ENCODE peak calls at places on chromosomes 5 and 9, in five cellular contexts. A, E, G, B and F are unnamed samples.
A peak's percentile ranks its signal among the peaks of the same experiment; 100 is the strongest.

GRCh38 chr9:38284768-38285080 is 107.8 kb upstream of the ALDH1B1 start:
- DNase-seq in A (no peak), E (no peak), G (no peak), B (no peak), F (no peak)

GRCh38 chr5:59066367-59067163 is 483.7 kb downstream of the RAB3C start:
- DNase-seq in A (no peak), E (no peak), G (no peak), B (no peak), F (no peak)

GRCh38 chr9:74726581-74726980 is 161.1 kb downstream of the TRPM6 start:
- DNase-seq in A (no peak), E (no peak), G (no peak), B (no peak), F (no peak)

GRCh38 chr9:111037744-111038335 is 430 bp downstream of the LPAR1 start:
- DNase-seq in A (no peak), E (peak; percentile 47), G (no peak), B (peak; percentile 26), F (no peak)

GRCh38 chr5:162699361-162699760 is 631.8 kb downstream of the GABRG2 start:
- DNase-seq in A (no peak), E (no peak), G (no peak), B (no peak), F (no peak)

GRCh38 chr9:36401179-36401740 is 1.2 kb upstream of the RNF38 start:
- DNase-seq in A (no peak), E (peak; percentile 79), G (peak; percentile 64), B (peak; percentile 47), F (peak; percentile 73)

GRCh38 chr5:156186760-156187159 is 140.2 kb upstream of the SGCD start:
- DNase-seq in A (no peak), E (no peak), G (no peak), B (no peak), F (no peak)

GRCh38 chr5:119269061-119269579 is 86.7 kb upstream of the TNFAIP8 start:
- DNase-seq in A (no peak), E (no peak), G (no peak), B (no peak), F (no peak)

GRCh38 chr9:14188011-14188410 is 125.9 kb downstream of the NFIB start:
- DNase-seq in A (no peak), E (no peak), G (no peak), B (no peak), F (no peak)

GRCh38 chr5:20420991-20421595 is 433.1 kb upstream of the CDH18 start:
- DNase-seq in A (no peak), E (no peak), G (no peak), B (no peak), F (no peak)

GRCh38 chr9:20989923-20990341 is 41.5 kb downstream of the HACD4 start:
- DNase-seq in A (no peak), E (peak; percentile 79), G (no peak), B (no peak), F (no peak)